ENCODE peak calls at places on chromosomes 11 and 22, in six cellular contexts. D, K, P, C, E and F are unnamed samples.

GRCh38 chr22:40718250-40719204 is 39.2 kb downstream of the MCHR1 start:
- DNase-seq in D (no peak), K (no peak), P (no peak), C (no peak), E (no peak), F (no peak)

GRCh38 chr11:119664063-119664572 is 64.9 kb downstream of the NECTIN1 start:
- DNase-seq in D (peak), K (no peak), P (no peak), C (no peak), E (no peak), F (no peak)

GRCh38 chr22:45229181-45229580 is 11.5 kb downstream of the KIAA0930 start:
- DNase-seq in D (no peak), K (peak), P (no peak), C (no peak), E (no peak), F (no peak)

GRCh38 chr11:46357483-46357936 is 10.2 kb downstream of the DGKZ start:
- DNase-seq in D (no peak), K (no peak), P (no peak), C (no peak), E (no peak), F (no peak)

GRCh38 chr11:9573775-9574555 is 495 bp downstream of the WEE1 start:
- DNase-seq in D (no peak), K (no peak), P (no peak), C (no peak), E (no peak), F (no peak)

GRCh38 chr11:2127357-2127971 is 11.7 kb downstream of the IGF2 start:
- DNase-seq in D (no peak), K (no peak), P (no peak), C (no peak), E (no peak), F (no peak)

GRCh38 chr11:2714463-2714800 is 14.6 kb upstream of the KCNQ1OT1 start:
- DNase-seq in D (no peak), K (no peak), P (no peak), C (no peak), E (no peak), F (no peak)

GRCh38 chr22:23781065-23781464 is 5.7 kb upstream of the SMARCB1 start:
- DNase-seq in D (no peak), K (no peak), P (no peak), C (no peak), E (no peak), F (no peak)

GRCh38 chr11:72642815-72643511 is 31.3 kb downstream of the PDE2A start:
- DNase-seq in D (peak), K (peak), P (peak), C (peak), E (peak), F (peak)

GRCh38 chr22:29369460-29369859 is 18.9 kb downstream of the AP1B1 start:
- DNase-seq in D (peak), K (peak), P (peak), C (peak), E (peak), F (peak)

GRCh38 chr11:71247551-71248250 is 4.7 kb downstream of the SHANK2 start:
- DNase-seq in D (no peak), K (peak), P (peak), C (no peak), E (no peak), F (no peak)

GRCh38 chr11:110286298-110287040 is 9.9 kb downstream of the RDX start:
- DNase-seq in D (no peak), K (no peak), P (no peak), C (no peak), E (no peak), F (no peak)

GRCh38 chr22:44827666-44828065 is 75.3 kb downstream of the ARHGAP8 start:
- DNase-seq in D (no peak), K (no peak), P (no peak), C (no peak), E (no peak), F (no peak)

GRCh38 chr22:44730034-44730433 is 22.3 kb upstream of the ARHGAP8 start:
- DNase-seq in D (no peak), K (no peak), P (no peak), C (no peak), E (no peak), F (no peak)

GRCh38 chr11:35564246-35564595 is 38.8 kb upstream of the PAMR1 start:
- DNase-seq in D (no peak), K (no peak), P (no peak), C (no peak), E (no peak), F (no peak)

GRCh38 chr22:38618258-38618657 is 37.9 kb downstream of the FAM227A start:
- DNase-seq in D (no peak), K (no peak), P (no peak), C (no peak), E (no peak), F (no peak)

GRCh38 chr11:31542862-31543261 is 33.3 kb downstream of the ELP4 start:
- DNase-seq in D (no peak), K (no peak), P (no peak), C (no peak), E (no peak), F (no peak)

GRCh38 chr11:78647986-78648875 is 73.6 kb upstream of the NARS2 start:
- DNase-seq in D (no peak), K (no peak), P (no peak), C (no peak), E (no peak), F (peak)

GRCh38 chr11:61091373-61092279 is 10.7 kb upstream of the CD5 start:
- DNase-seq in D (peak), K (no peak), P (peak), C (no peak), E (no peak), F (peak)

GRCh38 chr22:29478326-29479276 is 1.4 kb upstream of the NEFH start:
- DNase-seq in D (no peak), K (peak), P (peak), C (no peak), E (peak), F (no peak)

GRCh38 chr11:115670538-115671200 is 166.5 kb upstream of the CADM1 start:
- DNase-seq in D (no peak), K (no peak), P (no peak), C (no peak), E (no peak), F (no peak)

GRCh38 chr11:113313601-113314000 is 782 bp upstream of the TTC12 start:
- DNase-seq in D (peak), K (no peak), P (no peak), C (no peak), E (no peak), F (no peak)

GRCh38 chr22:44389181-44389580 is 76.4 kb upstream of the SHISAL1 start:
- DNase-seq in D (no peak), K (no peak), P (no peak), C (no peak), E (no peak), F (no peak)

GRCh38 chr11:91173701-91174100 is 950.9 kb upstream of the CHORDC1 start:
- DNase-seq in D (peak), K (no peak), P (no peak), C (no peak), E (no peak), F (no peak)

GRCh38 chr11:120375076-120375475 is 38.9 kb downstream of the ARHGEF12 start:
- DNase-seq in D (peak), K (no peak), P (no peak), C (no peak), E (no peak), F (no peak)

GRCh38 chr11:34583818-34584217 is 37.1 kb upstream of the EHF start:
- DNase-seq in D (no peak), K (no peak), P (no peak), C (no peak), E (no peak), F (no peak)

GRCh38 chr22:36010913-36011312 is 17.7 kb downstream of the RBFOX2 start:
- DNase-seq in D (peak), K (no peak), P (peak), C (no peak), E (no peak), F (no peak)

GRCh38 chr11:42338056-42338455 is 878.6 kb upstream of the LRRC4C start:
- DNase-seq in D (no peak), K (no peak), P (no peak), C (no peak), E (no peak), F (peak)
- H4K91ac ChIP-seq in D (no peak), K (no peak), P (no peak), C (no peak), E (no peak), F (no peak)

GRCh38 chr22:26629988-26630761 is 8.4 kb downstream of the CRYBA4 start:
- DNase-seq in D (no peak), K (no peak), P (no peak), C (no peak), E (no peak), F (no peak)
- H2BK5ac ChIP-seq in D (no peak), K (no peak), P (no peak), C (no peak), E (no peak), F (no peak)

GRCh38 chr11:5928269-5928668 is 13.8 kb upstream of the OR56A3 start:
- DNase-seq in D (no peak), K (no peak), P (no peak), C (no peak), E (no peak), F (no peak)
- H2AK5ac ChIP-seq in D (no peak), K (no peak), P (no peak), C (no peak), E (no peak), F (no peak)

GRCh38 chr22:20398420-20398819 is 4.5 kb downstream of the ZNF74 start:
- DNase-seq in D (no peak), K (no peak), P (no peak), C (no peak), E (no peak), F (no peak)

GRCh38 chr22:20401376-20402020 is 7.5 kb downstream of the ZNF74 start:
- DNase-seq in D (no peak), K (no peak), P (no peak), C (no peak), E (no peak), F (no peak)

GRCh38 chr22:20397498-20397897 is 3.5 kb downstream of the ZNF74 start:
- DNase-seq in D (no peak), K (no peak), P (no peak), C (no peak), E (no peak), F (no peak)

GRCh38 chr22:20400606-20401375 is 6.8 kb downstream of the ZNF74 start:
- DNase-seq in D (no peak), K (no peak), P (no peak), C (no peak), E (no peak), F (no peak)

DNA sequence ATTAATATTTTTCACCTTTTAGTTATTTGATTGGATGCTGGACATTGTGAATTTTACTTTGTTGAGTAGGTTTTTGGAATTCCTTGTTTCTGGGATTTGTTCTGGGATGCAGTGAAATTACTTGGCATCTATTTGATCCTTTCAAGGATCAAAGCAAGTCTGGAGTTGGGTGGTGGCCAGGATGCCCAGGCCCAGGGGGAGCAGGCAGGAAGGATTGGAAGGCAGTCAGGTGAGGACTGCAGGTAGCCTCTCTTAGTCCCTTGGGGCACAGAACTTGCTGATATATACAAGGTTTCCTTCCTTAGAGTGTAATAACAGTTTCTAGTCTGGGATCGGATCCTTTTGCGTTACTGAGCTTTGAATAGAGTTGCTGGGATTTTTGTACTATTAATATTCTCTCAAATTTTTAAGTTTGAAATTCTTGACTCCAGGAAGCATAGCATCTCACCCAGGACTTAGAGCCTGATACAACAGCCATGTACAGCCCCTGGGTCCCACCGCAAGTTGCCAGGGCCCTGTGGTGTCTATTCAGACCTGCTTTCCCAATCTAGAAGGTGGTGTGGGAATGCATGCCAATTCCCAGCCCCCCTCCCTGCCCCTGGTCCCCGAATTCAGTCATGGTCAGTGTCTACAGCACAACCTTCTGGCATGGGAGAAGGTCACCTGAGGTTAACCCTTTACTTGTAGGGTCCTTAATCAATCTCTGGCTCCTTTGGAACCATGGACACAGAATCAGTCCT is 6.1 kb downstream of the ZNF74 start:
- DNase-seq in D (no peak), K (no peak), P (no peak), C (no peak), E (no peak), F (no peak)
- H4K91ac ChIP-seq in D (no peak), K (no peak), P (no peak), C (no peak), E (no peak), F (no peak)

GRCh38 chr11:19562156-19562555 is 150.5 kb upstream of the NAV2 start:
- DNase-seq in D (no peak), K (no peak), P (no peak), C (no peak), E (no peak), F (no peak)

GRCh38 chr11:19559746-19560145 is 152.9 kb upstream of the NAV2 start:
- DNase-seq in D (no peak), K (no peak), P (no peak), C (no peak), E (no peak), F (no peak)

GRCh38 chr11:19558189-19558986 is 154.2 kb upstream of the NAV2 start:
- DNase-seq in D (no peak), K (no peak), P (no peak), C (no peak), E (no peak), F (no peak)

GRCh38 chr11:19561011-19561410 is 151.6 kb upstream of the NAV2 start:
- DNase-seq in D (peak), K (no peak), P (no peak), C (no peak), E (no peak), F (no peak)

GRCh38 chr11:19560156-19560555 is 152.5 kb upstream of the NAV2 start:
- DNase-seq in D (no peak), K (no peak), P (no peak), C (no peak), E (no peak), F (no peak)
- H2BK5ac ChIP-seq in D (no peak), K (no peak), P (no peak), C (no peak), E (no peak), F (no peak)

GRCh38 chr11:117928818-117929567 is at the start of gene TMPRSS13:
- DNase-seq in D (no peak), K (peak), P (no peak), C (no peak), E (no peak), F (peak)
- H2AK5ac ChIP-seq in D (no peak), K (no peak), P (no peak), C (peak), E (peak), F (no peak)

DNA sequence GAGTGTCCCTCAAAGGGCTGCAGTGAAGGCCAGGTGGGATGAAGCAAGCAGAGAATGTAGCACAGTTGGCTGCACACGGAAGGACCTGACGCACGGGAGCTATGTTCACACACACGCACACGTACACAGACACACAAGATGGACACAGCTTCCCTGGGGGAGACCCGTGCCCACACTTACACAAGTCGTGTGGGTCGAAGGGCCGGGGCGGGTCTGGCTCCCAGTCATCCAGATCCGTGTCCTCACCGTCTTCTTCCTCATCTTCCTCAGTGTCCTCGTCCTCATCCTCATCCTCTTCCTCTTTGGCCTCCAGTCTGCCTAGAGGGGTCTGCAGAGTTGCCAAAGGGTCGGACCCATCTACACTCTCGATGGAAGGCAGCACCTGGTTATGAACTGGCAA is 51.6 kb upstream of the NFRKB start:
- DNase-seq in D (no peak), K (no peak), P (no peak), C (no peak), E (no peak), F (no peak)
- H4K91ac ChIP-seq in D (no peak), K (no peak), P (no peak), C (no peak), E (no peak), F (no peak)

GRCh38 chr11:66569076-66569475 is 670 bp upstream of the CTSF start:
- DNase-seq in D (no peak), K (no peak), P (no peak), C (no peak), E (no peak), F (no peak)
- H2BK5ac ChIP-seq in D (no peak), K (no peak), P (no peak), C (peak), E (no peak), F (no peak)